ENCODE peak calls at places on chromosomes 2 and 18, in six cellular contexts. One of them, this sample, is unnamed.

GRCh38 chr18:8825273-8825672 is 119.9 kb downstream of the MTCL1 start:
- DNase-seq in tibial artery: no peak
- DNase-seq in GM23338: no peak
- DNase-seq in astrocyte of the spinal cord: no peak
- DNase-seq in choroid plexus epithelial cell: no peak
- DNase-seq in nephron progenitor cell: no peak
- DNase-seq in this sample: no peak

GRCh38 chr18:37497836-37498518 is 67.6 kb downstream of the CELF4 start:
- DNase-seq in tibial artery: no peak
- DNase-seq in GM23338: no peak
- DNase-seq in astrocyte of the spinal cord: no peak
- DNase-seq in choroid plexus epithelial cell: no peak
- DNase-seq in nephron progenitor cell: no peak
- DNase-seq in this sample: no peak

GRCh38 chr18:75307530-75307929 is 96.9 kb downstream of the TSHZ1 start:
- DNase-seq in tibial artery: no peak
- DNase-seq in GM23338: no peak
- DNase-seq in astrocyte of the spinal cord: no peak
- DNase-seq in choroid plexus epithelial cell: no peak
- DNase-seq in nephron progenitor cell: no peak
- DNase-seq in this sample: no peak

GRCh38 chr2:118130385-118130784 is 42.1 kb downstream of the INSIG2 start:
- DNase-seq in tibial artery: no peak
- DNase-seq in GM23338: no peak
- DNase-seq in astrocyte of the spinal cord: no peak
- DNase-seq in choroid plexus epithelial cell: no peak
- DNase-seq in nephron progenitor cell: no peak
- DNase-seq in this sample: no peak

GRCh38 chr2:15677141-15677911 is 85.7 kb downstream of the DDX1 start:
- DNase-seq in tibial artery: no peak
- DNase-seq in GM23338: no peak
- DNase-seq in astrocyte of the spinal cord: no peak
- DNase-seq in choroid plexus epithelial cell: peak
- DNase-seq in nephron progenitor cell: no peak
- DNase-seq in this sample: peak

GRCh38 chr18:38042496-38042895 is 476.9 kb upstream of the CELF4 start:
- DNase-seq in tibial artery: no peak
- DNase-seq in GM23338: no peak
- DNase-seq in astrocyte of the spinal cord: no peak
- DNase-seq in choroid plexus epithelial cell: no peak
- DNase-seq in nephron progenitor cell: no peak
- DNase-seq in this sample: no peak

GRCh38 chr2:120771556-120772208 is 36.0 kb downstream of the GLI2 start:
- DNase-seq in tibial artery: peak
- DNase-seq in GM23338: no peak
- DNase-seq in astrocyte of the spinal cord: peak
- DNase-seq in choroid plexus epithelial cell: peak
- DNase-seq in nephron progenitor cell: no peak
- DNase-seq in this sample: peak

GRCh38 chr2:120177011-120177621 is 46.1 kb downstream of the TMEM185B start:
- DNase-seq in tibial artery: no peak
- DNase-seq in GM23338: peak
- DNase-seq in astrocyte of the spinal cord: no peak
- DNase-seq in choroid plexus epithelial cell: no peak
- DNase-seq in nephron progenitor cell: no peak
- DNase-seq in this sample: no peak

GRCh38 chr18:12092398-12093229 is 1.0 kb upstream of the ANKRD62 start:
- DNase-seq in tibial artery: no peak
- DNase-seq in GM23338: peak
- DNase-seq in astrocyte of the spinal cord: no peak
- DNase-seq in choroid plexus epithelial cell: no peak
- DNase-seq in nephron progenitor cell: peak
- DNase-seq in this sample: no peak

GRCh38 chr2:101622633-101623521 is 74.6 kb upstream of the MAP4K4 start:
- DNase-seq in tibial artery: no peak
- DNase-seq in GM23338: no peak
- DNase-seq in astrocyte of the spinal cord: no peak
- DNase-seq in choroid plexus epithelial cell: no peak
- DNase-seq in nephron progenitor cell: no peak
- DNase-seq in this sample: no peak

GRCh38 chr18:45349447-45349846 is 265.8 kb upstream of the SLC14A2 start:
- DNase-seq in tibial artery: peak
- DNase-seq in GM23338: no peak
- DNase-seq in astrocyte of the spinal cord: no peak
- DNase-seq in choroid plexus epithelial cell: no peak
- DNase-seq in nephron progenitor cell: no peak
- DNase-seq in this sample: no peak

GRCh38 chr2:172090947-172091625 is 5.8 kb downstream of the DLX1 start:
- DNase-seq in tibial artery: no peak
- DNase-seq in GM23338: peak
- DNase-seq in astrocyte of the spinal cord: no peak
- DNase-seq in choroid plexus epithelial cell: no peak
- DNase-seq in nephron progenitor cell: no peak
- DNase-seq in this sample: no peak

DNA sequence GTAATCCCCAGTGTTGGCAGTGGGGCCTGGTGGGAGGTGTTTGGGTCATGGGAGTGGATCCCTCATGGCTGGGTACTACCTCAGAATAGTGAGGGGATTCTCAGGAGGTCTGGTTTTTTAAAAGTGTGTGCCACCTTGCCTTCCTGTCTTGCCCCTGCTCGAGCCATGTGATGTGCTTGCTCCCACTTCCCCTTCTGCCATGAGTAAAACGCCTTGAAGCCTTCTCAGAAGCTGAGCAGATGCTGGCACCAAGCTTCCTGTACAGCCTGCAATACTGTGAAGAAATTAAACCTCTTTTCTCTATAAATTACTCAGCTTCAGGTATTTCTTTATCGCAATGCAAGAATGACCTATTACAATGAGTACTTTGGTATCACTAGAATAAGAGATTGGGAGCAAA is 938.5 kb upstream of the CNTNAP5 start:
- DNase-seq in tibial artery: no peak
- DNase-seq in GM23338: no peak
- DNase-seq in astrocyte of the spinal cord: no peak
- DNase-seq in choroid plexus epithelial cell: no peak
- DNase-seq in nephron progenitor cell: no peak
- DNase-seq in this sample: no peak
- TF ChIP-seq CTCF in tibial artery: no peak
- TF ChIP-seq CTCF in GM23338: no peak
- TF ChIP-seq CTCF in astrocyte of the spinal cord: no peak
- TF ChIP-seq CTCF in choroid plexus epithelial cell: no peak
- TF ChIP-seq CTCF in nephron progenitor cell: no peak
- TF ChIP-seq CTCF in this sample: no peak

DNA sequence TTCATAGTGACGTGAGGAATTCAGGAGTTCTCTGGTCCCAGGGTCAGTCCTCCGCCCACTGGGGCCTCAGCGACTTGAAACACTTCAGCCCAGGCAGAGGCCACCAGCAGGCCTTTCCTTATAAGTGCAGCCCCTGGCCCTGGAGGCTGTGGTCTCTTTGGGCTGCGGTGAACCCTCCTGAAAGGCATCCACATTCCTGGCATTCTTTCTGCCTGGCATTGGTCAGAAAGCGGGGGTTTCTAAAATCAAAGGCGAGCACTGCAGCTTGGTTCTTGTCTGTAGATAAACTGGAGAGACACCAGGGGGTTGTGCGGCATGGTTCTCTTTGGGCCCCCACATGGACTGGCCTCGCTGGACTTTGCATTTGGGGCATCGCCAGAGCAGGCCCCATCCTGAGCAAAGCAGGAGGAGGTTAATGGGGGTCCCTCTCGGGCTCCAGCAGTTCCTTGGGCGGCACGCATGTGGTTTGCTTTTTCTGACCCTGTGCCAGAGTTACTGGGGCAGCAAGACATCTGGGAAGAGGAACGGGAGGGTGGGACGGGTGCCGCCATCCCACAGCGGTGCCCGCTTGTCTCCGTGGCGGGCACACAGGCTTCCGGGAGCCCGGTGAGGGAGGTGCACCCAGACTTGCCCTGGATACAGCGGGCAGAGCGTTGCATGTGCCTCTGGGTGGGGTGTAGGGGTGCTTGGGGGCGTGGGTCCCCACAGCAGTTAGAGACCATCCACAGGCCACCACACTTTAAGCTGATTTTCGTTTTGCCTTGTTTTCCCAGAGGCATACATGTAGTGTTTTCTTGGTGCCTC is 44.9 kb downstream of the SH3BP4 start:
- DNase-seq in tibial artery: no peak
- DNase-seq in GM23338: peak
- DNase-seq in astrocyte of the spinal cord: peak
- DNase-seq in choroid plexus epithelial cell: peak
- DNase-seq in nephron progenitor cell: peak
- DNase-seq in this sample: no peak
- TF ChIP-seq CTCF in tibial artery: no peak
- TF ChIP-seq CTCF in GM23338: peak
- TF ChIP-seq CTCF in astrocyte of the spinal cord: peak
- TF ChIP-seq CTCF in choroid plexus epithelial cell: peak
- TF ChIP-seq CTCF in nephron progenitor cell: no peak
- TF ChIP-seq CTCF in this sample: no peak

GRCh38 chr2:63698825-63699548 is 110.2 kb downstream of the MDH1 start:
- DNase-seq in tibial artery: peak
- DNase-seq in GM23338: peak
- DNase-seq in astrocyte of the spinal cord: peak
- DNase-seq in choroid plexus epithelial cell: peak
- DNase-seq in nephron progenitor cell: no peak
- DNase-seq in this sample: peak
- TF ChIP-seq CTCF in tibial artery: peak
- TF ChIP-seq CTCF in GM23338: peak
- TF ChIP-seq CTCF in astrocyte of the spinal cord: peak
- TF ChIP-seq CTCF in choroid plexus epithelial cell: peak
- TF ChIP-seq CTCF in nephron progenitor cell: no peak
- TF ChIP-seq CTCF in this sample: peak

GRCh38 chr2:165790461-165790860 is 3.6 kb downstream of the GALNT3 start:
- DNase-seq in tibial artery: no peak
- DNase-seq in GM23338: no peak
- DNase-seq in astrocyte of the spinal cord: no peak
- DNase-seq in choroid plexus epithelial cell: peak
- DNase-seq in nephron progenitor cell: no peak
- DNase-seq in this sample: no peak

GRCh38 chr2:165794520-165794882 is 454 bp upstream of the GALNT3 start:
- DNase-seq in tibial artery: peak
- DNase-seq in GM23338: peak
- DNase-seq in astrocyte of the spinal cord: peak
- DNase-seq in choroid plexus epithelial cell: peak
- DNase-seq in nephron progenitor cell: no peak
- DNase-seq in this sample: no peak

GRCh38 chr2:165793779-165794519 is at the start of gene GALNT3:
- DNase-seq in tibial artery: no peak
- DNase-seq in GM23338: peak
- DNase-seq in astrocyte of the spinal cord: no peak
- DNase-seq in choroid plexus epithelial cell: no peak
- DNase-seq in nephron progenitor cell: peak
- DNase-seq in this sample: no peak

GRCh38 chr2:165793161-165793778 is 777 bp downstream of the GALNT3 start:
- DNase-seq in tibial artery: no peak
- DNase-seq in GM23338: peak
- DNase-seq in astrocyte of the spinal cord: peak
- DNase-seq in choroid plexus epithelial cell: no peak
- DNase-seq in nephron progenitor cell: peak
- DNase-seq in this sample: no peak

GRCh38 chr2:165791811-165792454 is 2.1 kb downstream of the GALNT3 start:
- DNase-seq in tibial artery: no peak
- DNase-seq in GM23338: no peak
- DNase-seq in astrocyte of the spinal cord: peak
- DNase-seq in choroid plexus epithelial cell: peak
- DNase-seq in nephron progenitor cell: no peak
- DNase-seq in this sample: no peak
- TF ChIP-seq CTCF in tibial artery: no peak
- TF ChIP-seq CTCF in GM23338: no peak
- TF ChIP-seq CTCF in astrocyte of the spinal cord: no peak
- TF ChIP-seq CTCF in choroid plexus epithelial cell: no peak
- TF ChIP-seq CTCF in nephron progenitor cell: no peak
- TF ChIP-seq CTCF in this sample: no peak

GRCh38 chr2:1816414-1816911 is 72.1 kb upstream of the PXDN start:
- DNase-seq in tibial artery: peak
- DNase-seq in GM23338: no peak
- DNase-seq in astrocyte of the spinal cord: peak
- DNase-seq in choroid plexus epithelial cell: peak
- DNase-seq in nephron progenitor cell: no peak
- DNase-seq in this sample: no peak

GRCh38 chr2:1819396-1819795 is 75.1 kb upstream of the PXDN start:
- DNase-seq in tibial artery: no peak
- DNase-seq in GM23338: no peak
- DNase-seq in astrocyte of the spinal cord: no peak
- DNase-seq in choroid plexus epithelial cell: no peak
- DNase-seq in nephron progenitor cell: no peak
- DNase-seq in this sample: no peak

GRCh38 chr2:1818811-1819210 is 74.5 kb upstream of the PXDN start:
- DNase-seq in tibial artery: no peak
- DNase-seq in GM23338: no peak
- DNase-seq in astrocyte of the spinal cord: no peak
- DNase-seq in choroid plexus epithelial cell: no peak
- DNase-seq in nephron progenitor cell: no peak
- DNase-seq in this sample: no peak

GRCh38 chr2:1818404-1818803 is 74.1 kb upstream of the PXDN start:
- DNase-seq in tibial artery: no peak
- DNase-seq in GM23338: no peak
- DNase-seq in astrocyte of the spinal cord: no peak
- DNase-seq in choroid plexus epithelial cell: no peak
- DNase-seq in nephron progenitor cell: no peak
- DNase-seq in this sample: no peak

GRCh38 chr2:1817256-1818127 is 73.2 kb upstream of the PXDN start:
- DNase-seq in tibial artery: peak
- DNase-seq in GM23338: peak
- DNase-seq in astrocyte of the spinal cord: peak
- DNase-seq in choroid plexus epithelial cell: peak
- DNase-seq in nephron progenitor cell: peak
- DNase-seq in this sample: peak
- TF ChIP-seq CTCF in tibial artery: peak
- TF ChIP-seq CTCF in GM23338: peak
- TF ChIP-seq CTCF in astrocyte of the spinal cord: peak
- TF ChIP-seq CTCF in choroid plexus epithelial cell: peak
- TF ChIP-seq CTCF in nephron progenitor cell: peak
- TF ChIP-seq CTCF in this sample: peak

DNA sequence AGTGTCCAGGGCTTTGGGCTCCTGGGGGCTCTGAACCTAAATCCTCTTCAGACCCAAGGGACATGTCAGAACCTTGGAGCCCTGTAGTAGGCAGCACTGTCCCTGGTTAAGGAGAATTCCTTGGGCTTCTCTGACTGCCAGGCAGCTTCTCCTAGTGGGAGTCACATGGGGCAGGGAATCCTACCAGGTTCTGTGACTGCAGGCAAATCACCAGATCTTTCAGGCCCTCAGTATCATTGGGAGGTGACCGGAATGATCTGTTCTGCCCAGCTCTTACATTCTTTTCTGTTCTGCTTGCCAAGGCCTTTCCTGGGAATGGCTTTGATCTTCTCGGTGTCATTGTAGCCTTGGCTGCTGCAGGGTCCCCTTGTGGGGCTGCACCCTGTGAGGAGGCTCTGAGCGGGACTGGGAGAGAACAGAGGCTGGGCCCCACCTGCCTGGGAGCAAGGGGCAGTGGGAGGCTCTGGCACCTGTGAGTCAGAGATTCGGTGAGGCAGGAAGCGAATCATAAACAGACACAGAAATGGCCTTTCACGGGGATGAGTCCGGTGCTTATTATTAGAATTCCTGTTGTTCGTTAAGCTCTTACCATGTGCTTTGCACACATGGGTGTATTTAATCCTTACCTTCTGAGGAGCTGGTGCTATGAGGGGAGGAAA is 14.1 kb downstream of the CEP68 start:
- DNase-seq in tibial artery: no peak
- DNase-seq in GM23338: no peak
- DNase-seq in astrocyte of the spinal cord: peak
- DNase-seq in choroid plexus epithelial cell: peak
- DNase-seq in nephron progenitor cell: no peak
- DNase-seq in this sample: no peak
- TF ChIP-seq CTCF in tibial artery: no peak
- TF ChIP-seq CTCF in GM23338: peak
- TF ChIP-seq CTCF in astrocyte of the spinal cord: peak
- TF ChIP-seq CTCF in choroid plexus epithelial cell: peak
- TF ChIP-seq CTCF in nephron progenitor cell: no peak
- TF ChIP-seq CTCF in this sample: no peak

GRCh38 chr2:55581435-55581834 is 36.0 kb downstream of the PPP4R3B start:
- DNase-seq in tibial artery: no peak
- DNase-seq in GM23338: peak
- DNase-seq in astrocyte of the spinal cord: no peak
- DNase-seq in choroid plexus epithelial cell: peak
- DNase-seq in nephron progenitor cell: no peak
- DNase-seq in this sample: peak
- TF ChIP-seq CTCF in tibial artery: no peak
- TF ChIP-seq CTCF in GM23338: peak
- TF ChIP-seq CTCF in astrocyte of the spinal cord: peak
- TF ChIP-seq CTCF in choroid plexus epithelial cell: peak
- TF ChIP-seq CTCF in nephron progenitor cell: peak
- TF ChIP-seq CTCF in this sample: peak

This sample was measured in BE2C.